ENCODE peak calls at places on chromosomes 2 and 18, in ten cellular contexts. V is heart left ventricle; N is CD4-positive, alpha-beta T cell; U is Peyer's patch; B is CD4-positive, CD25-positive, alpha-beta regulatory T cell; F is naive thymus-derived CD4-positive, alpha-beta T cell; D is K562; O is DND-41; X is CD4-positive, alpha-beta memory T cell; L is left lung. A is an unnamed sample.

GRCh38 chr2:99861376-99861760 is 281.0 kb downstream of the AFF3 start:
- DNase-seq in N (no peak), V (no peak), X (no peak), B (no peak), U (no peak), L (no peak), F (no peak), O (no peak), D (no peak), A (no peak)

GRCh38 chr2:181037922-181038321 is 57.5 kb downstream of the UBE2E3 start:
- DNase-seq in U (no peak), V (no peak), O (no peak), N (no peak), X (no peak), F (no peak), D (no peak), L (no peak), B (no peak), A (no peak)

GRCh38 chr2:67277450-67277849 is 119.7 kb upstream of the ETAA1 start:
- DNase-seq in U (no peak), L (no peak), B (no peak), D (no peak), V (no peak), N (no peak), X (no peak), O (no peak), F (no peak), A (no peak)

GRCh38 chr18:79399275-79400081 is 3.7 kb downstream of the NFATC1 start:
- DNase-seq in U (peak; percentile 40), X (peak; percentile 54), D (no peak), B (no peak), N (no peak), V (no peak), O (no peak), L (peak; percentile 35), F (peak; percentile 56), A (no peak)

GRCh38 chr2:128605421-128605820 is 286.8 kb upstream of the HS6ST1 start:
- DNase-seq in V (no peak), N (no peak), U (no peak), B (no peak), X (no peak), O (no peak), D (no peak), L (peak; percentile 27), F (no peak), A (no peak)

GRCh38 chr2:12915792-12916191 is 199.1 kb downstream of the TRIB2 start:
- DNase-seq in X (no peak), B (no peak), V (no peak), N (no peak), U (no peak), O (no peak), F (no peak), L (no peak), D (no peak), A (no peak)

GRCh38 chr2:128008089-128008672 is 19.7 kb downstream of the SAP130 start:
- DNase-seq in F (no peak), U (no peak), O (no peak), L (no peak), B (no peak), V (no peak), D (no peak), N (no peak), X (no peak), A (no peak)

GRCh38 chr2:98912957-98913915 is 22.8 kb downstream of the CRACDL start:
- DNase-seq in F (peak; percentile 7), X (no peak), N (no peak), D (no peak), L (peak; percentile 34), U (no peak), V (no peak), O (no peak), B (no peak), A (no peak)

GRCh38 chr18:31658670-31659573 is 25.5 kb downstream of the B4GALT6 start:
- DNase-seq in U (no peak), O (no peak), V (no peak), X (no peak), B (no peak), D (no peak), N (no peak), L (no peak), F (no peak), A (no peak)

GRCh38 chr18:24094561-24094960 is 44.3 kb upstream of the CABYR start:
- DNase-seq in U (no peak), F (no peak), V (no peak), N (no peak), B (no peak), X (no peak), L (no peak), D (no peak), O (no peak), A (no peak)

GRCh38 chr2:20930928-20931327 is 108.0 kb upstream of the LDAH start:
- DNase-seq in X (no peak), B (no peak), F (no peak), O (no peak), D (no peak), U (no peak), L (no peak), N (no peak), V (no peak), A (no peak)

GRCh38 chr2:206642075-206643025 is at the start of gene FAM237A:
- DNase-seq in O (peak; percentile 36), D (peak; percentile 52), L (no peak), U (no peak), F (peak; percentile 27), X (no peak), B (no peak), N (no peak), V (peak; percentile 23), A (no peak)

GRCh38 chr2:229043681-229044080 is 227.4 kb downstream of the PID1 start:
- DNase-seq in B (no peak), D (no peak), N (no peak), U (no peak), F (no peak), V (no peak), X (no peak), O (no peak), L (no peak), A (no peak)

GRCh38 chr2:229042349-229042748 is 228.7 kb downstream of the PID1 start:
- DNase-seq in B (no peak), V (no peak), N (no peak), L (no peak), O (no peak), F (no peak), D (no peak), X (no peak), U (no peak), A (no peak)

GRCh38 chr2:229044581-229044980 is 226.5 kb downstream of the PID1 start:
- DNase-seq in F (no peak), O (no peak), B (no peak), U (no peak), D (no peak), N (no peak), V (no peak), X (no peak), L (no peak), A (no peak)

GRCh38 chr2:229048134-229048533 is 223.0 kb downstream of the PID1 start:
- DNase-seq in D (no peak), U (no peak), V (no peak), B (no peak), L (no peak), F (no peak), N (no peak), X (no peak), O (no peak), A (no peak)

DNA sequence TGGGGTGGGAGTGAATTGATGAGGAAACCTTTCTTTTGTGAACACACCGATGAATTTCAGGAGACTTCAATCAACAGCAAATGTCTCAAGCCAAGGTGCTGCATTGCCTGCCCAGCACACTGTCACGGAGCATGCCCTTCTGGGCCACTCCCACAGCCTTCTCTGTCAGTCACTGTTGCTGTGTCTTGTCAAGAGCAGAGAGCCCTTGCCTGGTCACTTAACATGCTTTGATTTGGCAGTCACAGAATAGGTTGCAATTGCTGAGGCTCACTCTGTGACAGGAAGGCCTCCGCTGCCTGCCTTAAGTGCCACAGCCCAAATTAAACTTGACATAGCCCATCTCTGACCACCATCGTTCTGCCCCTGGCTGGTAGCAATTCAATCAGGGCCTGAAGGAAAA is 225.4 kb downstream of the PID1 start:
- DNase-seq in X (no peak), O (no peak), V (peak; percentile 17), N (no peak), U (no peak), B (no peak), L (peak; percentile 34), D (no peak), F (no peak), A (no peak)
- H3K9me3 ChIP-seq in X (no peaks in the 10 kb centered on the region), O (no peaks in the 10 kb centered on the region), V (no peaks in the 10 kb centered on the region), N (no peaks in the 10 kb centered on the region), U (no peaks in the 10 kb centered on the region), B (no peaks in the 10 kb centered on the region), L (no peaks in the 10 kb centered on the region), D (no peaks in the 10 kb centered on the region), F (no peaks in the 10 kb centered on the region), A (peaks cover 3% of the 10 kb centered on the region)

GRCh38 chr2:120026890-120027289 is 14.0 kb downstream of the EPB41L5 start:
- DNase-seq in V (no peak), L (no peak), O (no peak), D (no peak), X (no peak), F (no peak), B (no peak), N (no peak), U (no peak), A (no peak)
- H3K9me3 ChIP-seq in V (peaks cover 12% of the 10 kb centered on the region), L (peaks cover 5% of the 10 kb centered on the region), O (peaks cover 3% of the 10 kb centered on the region), D (no peaks in the 10 kb centered on the region), X (no peaks in the 10 kb centered on the region), F (no peaks in the 10 kb centered on the region), B (no peaks in the 10 kb centered on the region), N (peaks cover 4% of the 10 kb centered on the region), U (no peaks in the 10 kb centered on the region), A (no peaks in the 10 kb centered on the region)

DNA sequence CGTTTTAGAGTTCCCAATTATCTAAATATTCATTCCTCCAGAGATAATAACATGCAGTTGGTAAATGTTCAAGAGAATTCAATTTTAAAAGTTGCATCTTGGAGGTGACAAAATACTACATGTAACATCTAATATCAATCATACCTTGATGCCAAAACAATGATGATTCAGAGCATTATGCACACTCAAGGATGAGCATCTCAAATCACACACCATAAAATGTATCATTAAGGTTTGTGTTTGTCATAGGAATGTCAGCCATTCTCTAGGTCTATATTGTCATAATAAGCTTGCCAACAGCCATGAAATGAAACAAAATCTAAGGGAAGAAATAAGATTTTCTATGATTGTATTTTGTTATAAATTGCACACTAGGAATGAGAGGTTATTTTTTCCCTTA is 1667.0 kb downstream of the DPP10 start:
- DNase-seq in B (no peak), U (no peak), L (no peak), X (no peak), V (no peak), N (no peak), F (no peak), D (no peak), O (no peak), A (no peak)
- H3K9me3 ChIP-seq in B (peaks cover 2% of the 10 kb centered on the region), U (no peaks in the 10 kb centered on the region), L (peaks cover 6% of the 10 kb centered on the region), X (no peaks in the 10 kb centered on the region), V (no peaks in the 10 kb centered on the region), N (peaks cover 5% of the 10 kb centered on the region), F (no peaks in the 10 kb centered on the region), D (no peaks in the 10 kb centered on the region), O (peaks cover 4% of the 10 kb centered on the region), A (no peaks in the 10 kb centered on the region)

DNA sequence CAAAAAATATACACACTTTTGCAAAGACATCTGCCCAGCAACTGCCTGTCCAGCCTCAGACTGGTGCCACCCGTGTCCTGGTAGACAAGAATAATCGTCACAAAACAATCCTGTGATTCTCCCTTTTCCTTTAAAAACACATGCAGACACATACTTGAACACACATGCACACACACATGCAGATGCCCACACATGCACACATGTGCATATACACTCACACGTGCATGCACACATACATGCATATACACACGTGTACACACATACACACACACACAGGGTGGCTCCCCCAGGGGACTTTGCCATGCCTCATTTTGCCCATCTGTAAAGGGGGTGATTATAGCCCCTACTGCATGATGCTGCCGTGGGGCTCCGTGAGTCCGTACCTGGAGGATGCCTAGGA is 24.9 kb upstream of the ALPP start:
- DNase-seq in F (no peak), V (no peak), X (no peak), D (no peak), L (peak; percentile 17), O (no peak), N (no peak), B (no peak), U (no peak), A (no peak)
- H3K9me3 ChIP-seq in F (no peaks in the 10 kb centered on the region), V (no peaks in the 10 kb centered on the region), X (no peaks in the 10 kb centered on the region), D (no peaks in the 10 kb centered on the region), L (no peaks in the 10 kb centered on the region), O (no peaks in the 10 kb centered on the region), N (no peaks in the 10 kb centered on the region), B (no peaks in the 10 kb centered on the region), U (peaks cover 3% of the 10 kb centered on the region), A (no peaks in the 10 kb centered on the region)

A was measured in T-helper 17 cell.